ENCODE peak calls at places on chromosomes 13 and 19, in four cellular contexts. One of them, this sample, is unnamed.

GRCh38 chr13:37409756-37410155 is 188.8 kb downstream of the POSTN start:
- DNase-seq in IMR-90: peak
- DNase-seq in stimulated activated CD8-positive, alpha-beta memory T cell treated with anti-CD3 and anti-CD28 coated beads, Interleukin-4, amount 100 ng/mL, for 4 hours: no peak
- DNase-seq in stimulated activated CD4-positive, alpha-beta T cell treated with anti-CD3 and anti-CD28 coated beads, Interleukin-2, amount 100 ng/mL, for 48 hours: no peak
- DNase-seq in this sample: peak

GRCh38 chr19:38569368-38569983 is 48.3 kb downstream of the MAP4K1 start:
- DNase-seq in IMR-90: no peak
- DNase-seq in stimulated activated CD4-positive, alpha-beta T cell treated with anti-CD3 and anti-CD28 coated beads, Interleukin-2, amount 100 ng/mL, for 48 hours: no peak
- DNase-seq in stimulated activated CD8-positive, alpha-beta memory T cell treated with anti-CD3 and anti-CD28 coated beads, Interleukin-4, amount 100 ng/mL, for 4 hours: no peak
- DNase-seq in this sample: no peak

GRCh38 chr13:35979378-35979911 is 151.7 kb downstream of the DCLK1 start:
- DNase-seq in IMR-90: peak
- DNase-seq in stimulated activated CD4-positive, alpha-beta T cell treated with anti-CD3 and anti-CD28 coated beads, Interleukin-2, amount 100 ng/mL, for 48 hours: no peak
- DNase-seq in stimulated activated CD8-positive, alpha-beta memory T cell treated with anti-CD3 and anti-CD28 coated beads, Interleukin-4, amount 100 ng/mL, for 4 hours: no peak
- DNase-seq in this sample: peak

GRCh38 chr19:46513461-46514236 is 18.0 kb upstream of the PNMA8B start:
- DNase-seq in stimulated activated CD8-positive, alpha-beta memory T cell treated with anti-CD3 and anti-CD28 coated beads, Interleukin-4, amount 100 ng/mL, for 4 hours: peak
- DNase-seq in IMR-90: peak
- DNase-seq in stimulated activated CD4-positive, alpha-beta T cell treated with anti-CD3 and anti-CD28 coated beads, Interleukin-2, amount 100 ng/mL, for 48 hours: peak
- DNase-seq in this sample: peak

GRCh38 chr19:41476583-41476982 is 33.6 kb downstream of the ERICH4 start:
- DNase-seq in IMR-90: no peak
- DNase-seq in stimulated activated CD4-positive, alpha-beta T cell treated with anti-CD3 and anti-CD28 coated beads, Interleukin-2, amount 100 ng/mL, for 48 hours: no peak
- DNase-seq in stimulated activated CD8-positive, alpha-beta memory T cell treated with anti-CD3 and anti-CD28 coated beads, Interleukin-4, amount 100 ng/mL, for 4 hours: no peak
- DNase-seq in this sample: no peak

GRCh38 chr19:40280608-40281221 is 4.4 kb downstream of the AKT2 start:
- DNase-seq in stimulated activated CD4-positive, alpha-beta T cell treated with anti-CD3 and anti-CD28 coated beads, Interleukin-2, amount 100 ng/mL, for 48 hours: no peak
- DNase-seq in stimulated activated CD8-positive, alpha-beta memory T cell treated with anti-CD3 and anti-CD28 coated beads, Interleukin-4, amount 100 ng/mL, for 4 hours: no peak
- DNase-seq in IMR-90: no peak
- DNase-seq in this sample: no peak

GRCh38 chr13:20354722-20355121 is 122.6 kb upstream of the GJB6 start:
- DNase-seq in IMR-90: no peak
- DNase-seq in stimulated activated CD8-positive, alpha-beta memory T cell treated with anti-CD3 and anti-CD28 coated beads, Interleukin-4, amount 100 ng/mL, for 4 hours: no peak
- DNase-seq in stimulated activated CD4-positive, alpha-beta T cell treated with anti-CD3 and anti-CD28 coated beads, Interleukin-2, amount 100 ng/mL, for 48 hours: no peak
- DNase-seq in this sample: no peak

GRCh38 chr13:87259479-87260083 is 411.6 kb upstream of the SLITRK5 start:
- DNase-seq in stimulated activated CD4-positive, alpha-beta T cell treated with anti-CD3 and anti-CD28 coated beads, Interleukin-2, amount 100 ng/mL, for 48 hours: no peak
- DNase-seq in IMR-90: no peak
- DNase-seq in stimulated activated CD8-positive, alpha-beta memory T cell treated with anti-CD3 and anti-CD28 coated beads, Interleukin-4, amount 100 ng/mL, for 4 hours: no peak
- DNase-seq in this sample: no peak

GRCh38 chr13:89455741-89456140 is 1784.6 kb downstream of the SLITRK5 start:
- DNase-seq in stimulated activated CD4-positive, alpha-beta T cell treated with anti-CD3 and anti-CD28 coated beads, Interleukin-2, amount 100 ng/mL, for 48 hours: no peak
- DNase-seq in IMR-90: no peak
- DNase-seq in stimulated activated CD8-positive, alpha-beta memory T cell treated with anti-CD3 and anti-CD28 coated beads, Interleukin-4, amount 100 ng/mL, for 4 hours: no peak
- DNase-seq in this sample: no peak

GRCh38 chr13:27920677-27921420 is 1.0 kb downstream of the PDX1 start:
- DNase-seq in IMR-90: peak
- DNase-seq in stimulated activated CD4-positive, alpha-beta T cell treated with anti-CD3 and anti-CD28 coated beads, Interleukin-2, amount 100 ng/mL, for 48 hours: no peak
- DNase-seq in stimulated activated CD8-positive, alpha-beta memory T cell treated with anti-CD3 and anti-CD28 coated beads, Interleukin-4, amount 100 ng/mL, for 4 hours: no peak
- DNase-seq in this sample: peak

GRCh38 chr13:29676535-29676934 is 81.0 kb upstream of the SLC7A1 start:
- DNase-seq in stimulated activated CD8-positive, alpha-beta memory T cell treated with anti-CD3 and anti-CD28 coated beads, Interleukin-4, amount 100 ng/mL, for 4 hours: no peak
- DNase-seq in IMR-90: peak
- DNase-seq in stimulated activated CD4-positive, alpha-beta T cell treated with anti-CD3 and anti-CD28 coated beads, Interleukin-2, amount 100 ng/mL, for 48 hours: no peak
- DNase-seq in this sample: peak

This sample was measured in EL.